ENCODE peak calls at places on chromosomes 5 and 9, in four cellular contexts. C is brain microvascular endothelial cell, N is left lung, H is GM12878. T is an unnamed sample.

GRCh38 chr5:174844971-174845370 is 120.6 kb downstream of the MSX2 start:
- DNase-seq in C (no peak), N (no peak), H (no peak), T (no peak)

GRCh38 chr9:79287152-79287766 is 284.5 kb upstream of the TLE4 start:
- DNase-seq in C (no peak), N (no peak), H (no peak), T (no peak)

GRCh38 chr5:154652746-154653417 is 102.3 kb upstream of the LARP1 start:
- DNase-seq in C (no peak), N (no peak), H (no peak), T (no peak)

GRCh38 chr9:6641561-6641960 is 4.0 kb downstream of the GLDC start:
- DNase-seq in C (no peak), N (no peak), H (no peak), T (no peak)

GRCh38 chr5:42400474-42400873 is 22.8 kb upstream of the GHR start:
- DNase-seq in C (no peak), N (no peak), H (no peak), T (no peak)

GRCh38 chr9:2493106-2493505 is 128.5 kb upstream of the VLDLR start:
- DNase-seq in C (no peak), N (no peak), H (no peak), T (no peak)

GRCh38 chr9:114756920-114757319 is 48.9 kb downstream of the TNFSF15 start:
- DNase-seq in C (no peak), N (no peak), H (no peak), T (no peak)

GRCh38 chr9:108463927-108464606 is 391.7 kb downstream of the ACTL7B start:
- DNase-seq in C (no peak), N (no peak), H (no peak), T (no peak)

GRCh38 chr5:179264641-179265528 is 80.4 kb downstream of the ADAMTS2 start:
- DNase-seq in C (no peak), N (peak), H (no peak), T (no peak)

GRCh38 chr5:170221319-170221718 is 11.5 kb upstream of the C5orf58 start:
- DNase-seq in C (no peak), N (no peak), H (no peak), T (no peak)

GRCh38 chr9:115000217-115000639 is 69.8 kb upstream of the TNFSF8 start:
- DNase-seq in C (no peak), N (no peak), H (no peak), T (no peak)

GRCh38 chr5:169648725-169649124 is 11.7 kb downstream of the DOCK2 start:
- DNase-seq in C (no peak), N (no peak), H (no peak), T (no peak)

GRCh38 chr5:128234928-128235641 is 151.5 kb downstream of the SLC12A2 start:
- DNase-seq in C (no peak), N (no peak), H (no peak), T (no peak)

GRCh38 chr5:177344891-177345290 is 6.6 kb downstream of the LMAN2 start:
- DNase-seq in C (no peak), N (peak), H (no peak), T (no peak)

GRCh38 chr5:61603211-61603908 is 271.3 kb downstream of the ZSWIM6 start:
- DNase-seq in C (no peak), N (no peak), H (no peak), T (no peak)

GRCh38 chr5:126103050-126103449 is 320.2 kb upstream of the GRAMD2B start:
- DNase-seq in C (no peak), N (no peak), H (no peak), T (no peak)

GRCh38 chr9:93480262-93480661 is 26.9 kb upstream of the FAM120AOS start:
- DNase-seq in C (no peak), N (no peak), H (no peak), T (no peak)

GRCh38 chr5:122156724-122157325 is 27.5 kb downstream of the ZNF474 start:
- DNase-seq in C (peak), N (no peak), H (no peak), T (no peak)

GRCh38 chr9:127347831-127348699 is 48.9 kb upstream of the SLC2A8 start:
- DNase-seq in C (peak), N (no peak), H (no peak), T (no peak)

GRCh38 chr9:70488793-70489105 is 74.3 kb upstream of the KLF9 start:
- DNase-seq in C (no peak), N (no peak), H (no peak), T (no peak)

GRCh38 chr5:165559645-165560044 is 2054.2 kb downstream of the MAT2B start:
- DNase-seq in C (no peak), N (no peak), H (no peak), T (no peak)

GRCh38 chr9:95588724-95589282 is 72.0 kb upstream of the PTCH1 start:
- DNase-seq in C (no peak), N (no peak), H (no peak), T (no peak)

GRCh38 chr5:2683720-2684119 is 67.8 kb downstream of the IRX2 start:
- DNase-seq in C (no peak), N (peak), H (no peak), T (no peak)

GRCh38 chr9:138037140-138037539 is 159.6 kb downstream of the CACNA1B start:
- DNase-seq in C (no peak), N (no peak), H (no peak), T (no peak)

GRCh38 chr5:83516361-83516760 is 44.8 kb downstream of the VCAN start:
- DNase-seq in C (no peak), N (no peak), H (no peak), T (no peak)

GRCh38 chr9:116605904-116606341 is 81.2 kb upstream of the TRIM32 start:
- DNase-seq in C (no peak), N (no peak), H (no peak), T (no peak)

GRCh38 chr5:100790170-100790665 is 112.9 kb downstream of the ST8SIA4 start:
- DNase-seq in C (no peak), N (no peak), H (no peak), T (no peak)

GRCh38 chr5:162096448-162096847 is 28.9 kb downstream of the GABRG2 start:
- DNase-seq in C (no peak), N (no peak), H (no peak), T (no peak)

GRCh38 chr9:126591922-126592321 is 21.8 kb upstream of the LMX1B start:
- DNase-seq in C (no peak), N (no peak), H (no peak), T (no peak)

GRCh38 chr5:36202521-36202961 is 39.2 kb downstream of the NADK2 start:
- DNase-seq in C (peak), N (no peak), H (no peak), T (no peak)

GRCh38 chr5:173331956-173332479 is 3.8 kb upstream of the STC2 start:
- DNase-seq in C (peak), N (peak), H (peak), T (peak)

GRCh38 chr5:115423051-115423450 is 121.5 kb downstream of the FEM1C start:
- DNase-seq in C (peak), N (no peak), H (no peak), T (no peak)

GRCh38 chr5:65834306-65834705 is 92.1 kb upstream of the ERBIN start:
- DNase-seq in C (no peak), N (no peak), H (no peak), T (no peak)

GRCh38 chr5:72244862-72245371 is 75.1 kb downstream of the MRPS27 start:
- DNase-seq in C (peak), N (no peak), H (no peak), T (no peak)

GRCh38 chr9:68775003-68775730 is 70.1 kb downstream of the PIP5K1B start:
- DNase-seq in C (peak), N (no peak), H (no peak), T (no peak)

GRCh38 chr5:10453564-10453963 is 11.9 kb downstream of the ROPN1L start:
- DNase-seq in C (no peak), N (peak), H (no peak), T (no peak)

GRCh38 chr5:7146886-7147285 is 249.1 kb upstream of the ADCY2 start:
- DNase-seq in C (no peak), N (no peak), H (no peak), T (no peak)
- H3K27ac ChIP-seq in C (no peak), N (no peak), H (no peak), T (no peak)

GRCh38 chr9:131422241-131422792 is 28.4 kb downstream of the PRRC2B start:
- DNase-seq in C (no peak), N (no peak), H (no peak), T (no peak)

GRCh38 chr9:131419716-131420115 is 25.8 kb downstream of the PRRC2B start:
- DNase-seq in C (no peak), N (no peak), H (no peak), T (no peak)

GRCh38 chr9:131423171-131423581 is 29.3 kb downstream of the PRRC2B start:
- DNase-seq in C (peak), N (no peak), H (peak), T (no peak)

GRCh38 chr9:131420913-131421312 is 27.0 kb downstream of the PRRC2B start:
- DNase-seq in C (no peak), N (no peak), H (no peak), T (no peak)

DNA sequence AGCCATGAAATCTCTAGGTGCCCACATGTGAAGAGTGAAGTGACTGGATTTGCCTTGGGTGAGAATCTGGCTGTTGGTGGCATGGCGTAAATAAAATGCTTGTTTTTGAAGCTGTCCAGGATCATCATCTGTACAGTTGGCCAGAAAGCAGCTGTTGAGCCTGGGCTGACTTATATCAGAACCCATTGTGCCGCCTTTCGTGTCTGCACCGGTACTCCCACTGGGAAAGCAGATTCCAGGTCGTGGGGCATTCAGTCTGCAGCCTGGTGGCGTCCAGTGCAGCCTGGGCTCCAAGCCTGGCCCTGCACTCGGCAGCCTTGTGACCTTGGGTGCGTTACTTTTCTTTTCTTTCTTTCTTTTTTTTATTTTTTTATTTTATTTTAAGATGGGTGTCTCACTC is 27.8 kb downstream of the PRRC2B start:
- DNase-seq in C (no peak), N (no peak), H (no peak), T (no peak)
- H3K27ac ChIP-seq in C (no peak), N (peak), H (no peak), T (no peak)

GRCh38 chr9:91200692-91201336 is 160.9 kb downstream of the AUH start:
- DNase-seq in C (no peak), N (no peak), H (no peak), T (no peak)

GRCh38 chr9:91197232-91198181 is 164.2 kb downstream of the AUH start:
- DNase-seq in C (peak), N (no peak), H (no peak), T (no peak)

GRCh38 chr9:91202757-91203283 is 158.9 kb downstream of the AUH start:
- DNase-seq in C (no peak), N (no peak), H (no peak), T (no peak)

GRCh38 chr9:91198405-91198804 is 163.3 kb downstream of the AUH start:
- DNase-seq in C (no peak), N (no peak), H (no peak), T (no peak)

GRCh38 chr9:91199739-91200497 is 161.8 kb downstream of the AUH start:
- DNase-seq in C (no peak), N (no peak), H (no peak), T (no peak)
- H3K27ac ChIP-seq in C (no peak), N (no peak), H (no peak), T (no peak)

GRCh38 chr5:135444881-135445280 is 2.3 kb downstream of the DCANP1 start:
- DNase-seq in C (no peak), N (no peak), H (no peak), T (no peak)

GRCh38 chr5:135441919-135442318 is 5.2 kb downstream of the DCANP1 start:
- DNase-seq in C (no peak), N (no peak), H (no peak), T (no peak)

GRCh38 chr5:135444360-135444759 is 2.8 kb downstream of the DCANP1 start:
- DNase-seq in C (no peak), N (no peak), H (no peak), T (no peak)

GRCh38 chr5:135442387-135443256 is 4.5 kb downstream of the DCANP1 start:
- DNase-seq in C (no peak), N (no peak), H (no peak), T (no peak)

DNA sequence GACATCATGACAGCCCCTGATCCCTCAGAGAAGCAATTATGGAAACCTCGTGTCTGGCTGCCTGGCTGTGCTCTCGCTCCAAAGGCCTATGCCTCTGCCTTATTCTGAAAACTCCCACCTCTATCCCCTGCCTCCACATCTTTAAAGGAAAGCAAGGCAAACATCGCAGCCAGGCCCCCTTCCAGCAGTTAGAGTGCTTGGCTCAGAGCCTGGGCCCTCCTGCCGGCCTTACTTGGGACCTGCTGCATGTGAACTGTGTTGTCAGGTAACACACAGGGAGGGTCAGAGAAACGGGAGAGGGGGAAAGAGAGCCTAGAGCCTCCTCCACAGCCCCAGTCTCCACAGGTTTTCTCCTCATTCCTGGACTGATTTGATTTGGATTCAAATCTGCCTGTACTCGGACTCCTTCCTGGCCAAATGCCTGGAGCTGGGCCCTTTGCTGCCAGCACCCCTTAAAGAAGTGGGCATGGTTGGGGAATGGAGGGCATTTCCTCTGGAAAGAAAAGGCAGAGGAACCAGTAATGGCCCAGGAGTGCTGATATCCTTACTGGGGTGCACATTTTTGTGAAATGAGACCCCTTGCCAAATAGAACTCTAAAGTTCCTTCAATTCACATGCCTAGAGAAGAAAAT is 3.7 kb downstream of the DCANP1 start:
- DNase-seq in C (no peak), N (no peak), H (no peak), T (no peak)
- H3K27ac ChIP-seq in C (no peak), N (no peak), H (no peak), T (no peak)

DNA sequence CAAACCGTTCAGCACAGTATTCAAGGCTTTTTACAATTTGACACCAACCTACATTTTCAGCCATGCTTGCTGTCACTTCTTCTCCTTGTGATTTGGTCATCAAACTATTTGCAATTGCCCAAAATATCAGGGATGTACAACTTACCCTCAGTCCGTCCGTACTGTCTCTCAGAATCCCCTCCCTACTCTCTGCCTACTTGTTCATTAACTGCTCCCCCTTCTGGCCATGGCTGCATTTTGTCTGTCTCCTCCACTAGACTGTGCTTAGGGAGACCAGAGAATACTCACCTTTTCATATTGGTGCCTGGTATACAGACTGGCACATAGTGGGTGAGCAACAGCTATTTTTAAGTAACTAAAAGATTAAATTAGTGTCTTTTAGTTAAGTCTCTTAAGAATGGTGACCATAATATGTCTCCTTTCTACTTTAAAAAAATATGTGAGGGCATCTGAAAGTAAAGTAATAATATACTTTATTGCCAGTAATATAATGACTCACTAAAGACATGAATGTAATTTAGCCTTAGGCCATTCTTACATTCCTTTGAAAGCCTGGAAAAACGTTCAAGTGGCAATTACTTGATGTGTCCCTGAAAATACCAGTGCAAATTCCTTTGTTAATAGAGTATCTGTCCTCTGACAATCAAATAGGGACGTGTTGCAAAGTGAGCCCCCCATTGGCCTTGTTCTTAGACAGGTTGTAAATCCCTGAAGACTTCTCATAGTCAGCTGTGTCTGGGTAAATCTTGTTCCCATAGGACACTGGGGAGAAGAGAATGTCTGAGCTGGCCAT is 27.8 kb downstream of the PRLR start:
- DNase-seq in C (peak), N (no peak), H (no peak), T (peak)
- H3K27ac ChIP-seq in C (no peak), N (no peak), H (no peak), T (no peak)

GRCh38 chr9:89154218-89154617 is 24.4 kb downstream of the SHC3 start:
- DNase-seq in C (no peak), N (no peak), H (no peak), T (no peak)
- H3K27ac ChIP-seq in C (peak), N (peak), H (no peak), T (no peak)